ENCODE peak calls at places on chromosomes 7 and 10, in four cellular contexts. T is stomach, K is prostate gland, H is heart left ventricle. C is an unnamed sample. For H3K4me1, the result is how much of the 10 kb centered on the place peaks cover.

GRCh38 chr10:87816163-87816841 is 1.7 kb downstream of the ATAD1 start:
- DNase-seq in T (no peak), K (no peak), H (no peak), C (no peak)

GRCh38 chr10:102595293-102595692 is 49.0 kb upstream of the TRIM8 start:
- DNase-seq in T (no peak), K (no peak), H (no peak), C (no peak)

GRCh38 chr7:157985636-157986035 is 602.0 kb downstream of the PTPRN2 start:
- DNase-seq in T (no peak), K (no peak), H (no peak), C (peak)

GRCh38 chr10:119670717-119671116 is 19.5 kb downstream of the BAG3 start:
- DNase-seq in T (no peak), K (no peak), H (peak), C (no peak)

GRCh38 chr10:78968960-78969359 is 99.8 kb upstream of the ZMIZ1 start:
- DNase-seq in T (no peak), K (no peak), H (no peak), C (no peak)

GRCh38 chr10:122374859-122375721 is 582 bp downstream of the PLEKHA1 start:
- DNase-seq in T (peak), K (peak), H (peak), C (peak)

GRCh38 chr7:15625456-15625855 is 61.0 kb downstream of the MEOX2 start:
- DNase-seq in T (no peak), K (no peak), H (no peak), C (no peak)

GRCh38 chr7:134044682-134045081 is 82.5 kb upstream of the LRGUK start:
- DNase-seq in T (no peak), K (no peak), H (no peak), C (no peak)

GRCh38 chr10:69009360-69009759 is 20.8 kb downstream of the KIFBP start:
- DNase-seq in T (no peak), K (no peak), H (no peak), C (no peak)

GRCh38 chr10:119859422-119860258 is 13.0 kb downstream of the MCMBP start:
- DNase-seq in T (no peak), K (no peak), H (no peak), C (no peak)

GRCh38 chr10:3757638-3758490 is 27.1 kb downstream of the KLF6 start:
- DNase-seq in T (no peak), K (no peak), H (no peak), C (peak)

GRCh38 chr7:142556745-142557144 is 192.5 kb upstream of the PRSS1 start:
- DNase-seq in T (peak), K (peak), H (peak), C (no peak)

GRCh38 chr7:142181211-142181610 is 69.7 kb downstream of the MGAM2 start:
- DNase-seq in T (no peak), K (no peak), H (no peak), C (no peak)

GRCh38 chr7:94578615-94579014 is 69.0 kb downstream of the CASD1 start:
- DNase-seq in T (no peak), K (no peak), H (no peak), C (no peak)

GRCh38 chr10:101272229-101272868 is 43.1 kb upstream of the LBX1 start:
- DNase-seq in T (peak), K (peak), H (peak), C (peak)

GRCh38 chr7:115638853-115639252 is 391.7 kb downstream of the TFEC start:
- DNase-seq in T (no peak), K (no peak), H (no peak), C (no peak)

GRCh38 chr7:73865738-73866445 is 4.9 kb downstream of the TMEM270 start:
- DNase-seq in T (peak), K (peak), H (no peak), C (no peak)

GRCh38 chr7:152514771-152515105 is 78.9 kb upstream of the KMT2C start:
- DNase-seq in T (no peak), K (no peak), H (no peak), C (no peak)

GRCh38 chr10:84188815-84189214 is 5.5 kb upstream of the CDHR1 start:
- DNase-seq in T (no peak), K (no peak), H (no peak), C (peak)
- TF ChIP-seq POLR2A in T (no peak), K (no peak), H (no peak), C (no peak)

GRCh38 chr7:25383402-25383801 is 155.1 kb upstream of the NPVF start:
- DNase-seq in T (no peak), K (no peak), H (no peak), C (no peak)
- H3K27ac ChIP-seq in T (no peak), K (no peak), H (no peak), C (no peak)

GRCh38 chr7:605661-606450 is 86.2 kb upstream of the PDGFA start:
- DNase-seq in T (no peak), K (no peak), H (no peak), C (peak)
- H3K4me1 ChIP-seq in T (under half), K (under half), H (under half), C (half or more)

GRCh38 chr7:84113906-84114875 is 80.4 kb downstream of the SEMA3A start:
- DNase-seq in T (no peak), K (no peak), H (no peak), C (no peak)
- TF ChIP-seq POLR2A in T (no peak), K (no peak), H (no peak), C (no peak)

DNA sequence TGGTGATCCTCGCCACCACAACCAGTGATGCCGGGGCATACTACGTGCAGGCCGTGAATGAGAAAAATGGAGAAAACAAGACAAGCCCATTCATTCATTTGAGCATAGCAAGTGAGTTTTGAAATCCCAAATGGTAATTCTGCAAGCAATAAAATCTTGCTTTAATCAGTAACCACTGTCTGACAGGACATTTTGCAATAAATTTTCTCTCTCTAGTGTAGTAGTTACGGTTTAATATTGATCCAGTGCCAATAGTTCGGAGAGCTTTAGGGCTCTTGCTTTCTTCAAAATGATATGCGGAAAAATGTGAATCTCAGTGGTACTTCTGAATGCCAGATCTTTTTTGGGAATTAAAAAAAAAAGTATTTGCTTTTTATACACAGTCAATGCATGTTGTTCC is 520.4 kb downstream of the SDK1 start:
- DNase-seq in T (no peak), K (no peak), H (no peak), C (no peak)
- H3K27ac ChIP-seq in T (no peak), K (no peak), H (no peak), C (no peak)

GRCh38 chr10:113076949-113077348 is 126.9 kb downstream of the TCF7L2 start:
- DNase-seq in T (no peak), K (no peak), H (no peak), C (no peak)

GRCh38 chr10:113080061-113080460 is 130.0 kb downstream of the TCF7L2 start:
- DNase-seq in T (no peak), K (no peak), H (no peak), C (no peak)

GRCh38 chr10:113078282-113078907 is 128.3 kb downstream of the TCF7L2 start:
- DNase-seq in T (no peak), K (no peak), H (no peak), C (no peak)

GRCh38 chr10:113084031-113084430 is 134.0 kb downstream of the TCF7L2 start:
- DNase-seq in T (no peak), K (no peak), H (no peak), C (no peak)

DNA sequence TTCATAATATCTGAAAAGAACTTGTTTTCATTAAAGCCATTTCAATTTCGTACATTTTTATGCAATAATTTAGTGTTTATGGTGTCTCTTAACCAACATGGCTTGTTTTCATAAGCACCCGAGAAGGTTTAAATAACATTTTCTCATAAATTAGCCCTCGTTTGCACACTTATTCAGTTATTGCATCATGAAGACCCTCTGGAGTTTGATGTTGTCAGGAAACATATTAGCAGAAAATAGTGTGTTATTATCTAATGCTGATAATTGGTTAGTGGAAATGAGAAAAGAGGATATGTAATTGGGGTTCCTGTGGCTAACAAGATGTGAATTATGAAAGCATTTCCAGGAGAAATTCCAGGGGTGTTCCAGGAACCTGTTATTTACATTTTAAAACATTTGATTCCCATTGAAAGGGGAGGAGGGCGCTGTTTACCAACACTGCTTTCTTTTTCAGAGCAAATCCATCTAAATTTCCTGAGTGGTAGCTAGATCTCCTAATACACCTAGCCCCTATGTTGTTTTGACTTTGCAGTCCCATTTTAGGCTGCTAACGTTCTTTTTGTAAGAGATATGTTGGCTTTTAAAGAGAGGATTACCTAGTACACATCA is 130.7 kb downstream of the TCF7L2 start:
- DNase-seq in T (no peak), K (no peak), H (no peak), C (no peak)
- H3K4me1 ChIP-seq in T (half or more), K (under half), H (under half), C (under half)

GRCh38 chr10:29069952-29070351 is 218.9 kb upstream of the LYZL1 start:
- DNase-seq in T (no peak), K (no peak), H (no peak), C (no peak)
- TF ChIP-seq POLR2A in T (no peak), K (no peak), H (no peak), C (no peak)